ENCODE peak calls at places on chromosomes 13 and 19, in five cellular contexts. T is mammary epithelial cell, L is fibroblast of mammary gland, Y is epithelial cell of proximal tubule, N is neural progenitor cell. E is an unnamed sample.

GRCh38 chr13:81148822-81149221 is 807.9 kb upstream of the SPRY2 start:
- DNase-seq in L (no peak), Y (no peak), T (no peak), N (no peak), E (no peak)

GRCh38 chr19:46192990-46193650 is 36.4 kb upstream of the IGFL1 start:
- DNase-seq in Y (no peak), T (peak; percentile 86), N (no peak), L (peak; percentile 56), E (peak; percentile 66)

GRCh38 chr13:92802776-92803175 is 423.8 kb upstream of the GPC6 start:
- DNase-seq in T (no peak), N (no peak), L (no peak), Y (no peak), E (peak; percentile 43)

GRCh38 chr13:83190020-83190419 is 692.3 kb downstream of the SLITRK1 start:
- DNase-seq in Y (no peak), N (no peak), T (no peak), L (no peak), E (no peak)

GRCh38 chr13:20131057-20131832 is 29.6 kb downstream of the GJA3 start:
- DNase-seq in Y (no peak), T (no peak), N (no peak), L (no peak), E (no peak)

GRCh38 chr13:99553033-99553432 is 51.8 kb downstream of the TM9SF2 start:
- DNase-seq in N (no peak), Y (no peak), T (no peak), L (no peak), E (no peak)

GRCh38 chr19:49875801-49876421 is 1.2 kb downstream of the AKT1S1 start:
- DNase-seq in L (no peak), Y (no peak), T (no peak), N (peak; percentile 83), E (peak; percentile 27)

GRCh38 chr13:113506025-113506685 is 15.6 kb upstream of the DCUN1D2 start:
- DNase-seq in N (no peak), Y (no peak), L (peak; percentile 31), T (no peak), E (no peak)

GRCh38 chr13:107767119-107767518 is 448.2 kb downstream of the LIG4 start:
- DNase-seq in N (no peak), L (no peak), Y (peak; percentile 4), T (no peak), E (no peak)

GRCh38 chr19:15324791-15325519 is 7.4 kb downstream of the BRD4 start:
- DNase-seq in N (peak; percentile 40), T (no peak), Y (no peak), L (no peak), E (no peak)

GRCh38 chr19:13060233-13060963 is 42.3 kb downstream of the LYL1 start:
- DNase-seq in N (peak; percentile 63), Y (no peak), T (peak; percentile 50), L (peak; percentile 35), E (no peak)

GRCh38 chr19:33239223-33239975 is 13.7 kb upstream of the SLC7A10 start:
- DNase-seq in N (no peak), Y (no peak), L (no peak), T (no peak), E (no peak)

DNA sequence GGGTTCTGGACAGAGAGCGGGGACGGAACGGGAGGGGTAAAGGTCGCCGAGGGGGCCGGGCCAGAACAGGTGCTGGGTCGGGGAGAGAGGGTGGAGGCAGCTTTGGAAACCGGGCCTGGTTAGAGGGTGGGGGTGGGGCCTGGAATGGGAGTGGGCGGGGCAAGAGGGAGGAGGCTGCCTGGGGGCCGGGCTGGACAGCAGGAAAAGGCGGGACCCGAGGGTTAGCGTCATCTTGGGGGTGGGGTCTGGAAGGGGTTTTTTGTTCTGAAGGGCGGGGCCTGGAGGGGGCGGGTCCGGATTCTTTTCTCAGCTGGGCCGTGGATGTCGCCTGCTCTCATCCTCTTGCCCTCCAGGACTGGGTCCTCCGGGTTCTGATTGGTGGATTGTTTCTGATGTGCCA is 4.3 kb upstream of the ZNF813 start:
- DNase-seq in Y (no peak), N (peak; percentile 82), L (peak; percentile 7), T (no peak), E (peak; percentile 5)
- H3K4me3 ChIP-seq in Y (no peak overlapping the region), N (peak overlapping the region; percentile 26), L (no peak overlapping the region), T (no peak overlapping the region), E (no peak overlapping the region)

DNA sequence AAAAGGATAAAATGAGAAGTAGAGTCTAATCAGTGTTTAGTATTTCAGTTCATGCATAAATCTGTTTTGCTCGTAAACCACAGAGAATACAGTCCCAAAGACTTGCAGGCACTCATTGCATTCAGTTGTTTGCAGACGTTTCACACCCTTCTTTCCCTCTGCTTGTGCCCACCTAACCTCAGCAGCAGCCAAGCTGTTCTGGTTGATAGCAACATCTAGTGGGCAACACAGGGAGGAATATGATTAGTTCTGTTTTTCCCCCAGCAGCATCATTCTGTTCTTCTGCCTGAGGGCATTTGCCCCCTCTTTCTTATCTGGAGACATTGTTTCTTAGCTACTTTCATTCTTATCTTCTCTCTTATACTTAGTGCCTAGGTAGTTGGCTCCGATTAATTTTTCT is 135.6 kb downstream of the PAN3 start:
- DNase-seq in N (peak; percentile 6), L (peak; percentile 4), Y (no peak), T (no peak), E (no peak)
- TF ChIP-seq CTCF in N (peak; percentile 27), L (no peak), Y (no peak), T (no peak), E (no peak)

GRCh38 chr19:39738809-39739208 is 980 bp upstream of the CLC start:
- DNase-seq in N (no peak), L (no peak), T (no peak), Y (no peak), E (no peak)

GRCh38 chr19:39736088-39736487 is 1.7 kb downstream of the CLC start:
- DNase-seq in T (no peak), N (no peak), Y (no peak), L (no peak), E (no peak)

GRCh38 chr19:39737351-39737750 is 478 bp downstream of the CLC start:
- DNase-seq in T (no peak), L (no peak), Y (no peak), N (no peak), E (no peak)

GRCh38 chr19:39735688-39736087 is 2.1 kb downstream of the CLC start:
- DNase-seq in Y (no peak), T (no peak), N (no peak), L (no peak), E (no peak)

GRCh38 chr19:39737929-39738328 is at the start of gene CLC:
- DNase-seq in L (no peak), N (no peak), T (no peak), Y (no peak), E (no peak)
- H3K4me3 ChIP-seq in L (no peak within 1 kb of the TSS), N (no peak within 1 kb of the TSS), T (no peak within 1 kb of the TSS), Y (no peak within 1 kb of the TSS), E (no peak within 1 kb of the TSS)

GRCh38 chr13:40680659-40681323 is 14.3 kb upstream of the FOXO1 start:
- DNase-seq in L (no peak), T (no peak), Y (no peak), N (no peak), E (no peak)

GRCh38 chr13:40681341-40682051 is 15.1 kb upstream of the FOXO1 start:
- DNase-seq in Y (no peak), T (no peak), L (no peak), N (no peak), E (no peak)

GRCh38 chr13:40679586-40679985 is 13.1 kb upstream of the FOXO1 start:
- DNase-seq in L (no peak), N (no peak), Y (no peak), T (no peak), E (no peak)

GRCh38 chr13:40677064-40677463 is 10.6 kb upstream of the FOXO1 start:
- DNase-seq in N (no peak), L (no peak), T (no peak), Y (no peak), E (no peak)

GRCh38 chr13:40682449-40683240 is 16.2 kb upstream of the FOXO1 start:
- DNase-seq in Y (no peak), T (no peak), L (peak; percentile 49), N (peak; percentile 73), E (peak; percentile 29)
- TF ChIP-seq CTCF in Y (peak; percentile 34), T (peak; percentile 47), L (peak; percentile 40), N (peak; percentile 81), E (peak; percentile 64)

E was measured in AG10803.